ENCODE peak calls at places on chromosomes 6 and 20, in nine cellular contexts. One of them, this sample, is unnamed.

GRCh38 chr6:13406781-13407180 is 78.4 kb upstream of the TBC1D7 start:
- DNase-seq in sigmoid colon: no peak
- DNase-seq in D721Med: no peak
- DNase-seq in heart right ventricle: peak
- DNase-seq in lower leg skin: no peak
- DNase-seq in brain microvascular endothelial cell: no peak
- DNase-seq in tibial nerve: no peak
- DNase-seq in omental fat pad: no peak
- DNase-seq in dorsolateral prefrontal cortex: no peak
- DNase-seq in this sample: no peak

GRCh38 chr6:167898673-167899311 is 72.1 kb downstream of the AFDN start:
- DNase-seq in heart right ventricle: no peak
- DNase-seq in dorsolateral prefrontal cortex: no peak
- DNase-seq in sigmoid colon: no peak
- DNase-seq in D721Med: no peak
- DNase-seq in brain microvascular endothelial cell: no peak
- DNase-seq in lower leg skin: no peak
- DNase-seq in omental fat pad: no peak
- DNase-seq in tibial nerve: no peak
- DNase-seq in this sample: peak

GRCh38 chr6:140082867-140083297 is 708.4 kb upstream of the CITED2 start:
- DNase-seq in tibial nerve: no peak
- DNase-seq in brain microvascular endothelial cell: peak
- DNase-seq in sigmoid colon: no peak
- DNase-seq in omental fat pad: no peak
- DNase-seq in dorsolateral prefrontal cortex: no peak
- DNase-seq in D721Med: no peak
- DNase-seq in lower leg skin: no peak
- DNase-seq in heart right ventricle: no peak
- DNase-seq in this sample: no peak

GRCh38 chr20:58711266-58712051 is 18.9 kb downstream of the NPEPL1 start:
- DNase-seq in sigmoid colon: peak
- DNase-seq in brain microvascular endothelial cell: no peak
- DNase-seq in lower leg skin: peak
- DNase-seq in dorsolateral prefrontal cortex: peak
- DNase-seq in D721Med: peak
- DNase-seq in tibial nerve: no peak
- DNase-seq in omental fat pad: no peak
- DNase-seq in heart right ventricle: no peak
- DNase-seq in this sample: no peak

GRCh38 chr6:134932121-134932520 is 17.8 kb downstream of the ALDH8A1 start:
- DNase-seq in tibial nerve: no peak
- DNase-seq in brain microvascular endothelial cell: no peak
- DNase-seq in omental fat pad: no peak
- DNase-seq in D721Med: no peak
- DNase-seq in sigmoid colon: no peak
- DNase-seq in lower leg skin: no peak
- DNase-seq in heart right ventricle: no peak
- DNase-seq in dorsolateral prefrontal cortex: no peak
- DNase-seq in this sample: no peak

GRCh38 chr20:4519530-4519929 is 202.2 kb upstream of the PRND start:
- DNase-seq in dorsolateral prefrontal cortex: no peak
- DNase-seq in tibial nerve: no peak
- DNase-seq in lower leg skin: no peak
- DNase-seq in omental fat pad: no peak
- DNase-seq in brain microvascular endothelial cell: no peak
- DNase-seq in D721Med: no peak
- DNase-seq in heart right ventricle: no peak
- DNase-seq in sigmoid colon: no peak
- DNase-seq in this sample: no peak

GRCh38 chr6:155530219-155530834 is 74.7 kb upstream of the NOX3 start:
- DNase-seq in lower leg skin: no peak
- DNase-seq in dorsolateral prefrontal cortex: no peak
- DNase-seq in brain microvascular endothelial cell: peak
- DNase-seq in omental fat pad: no peak
- DNase-seq in D721Med: no peak
- DNase-seq in sigmoid colon: no peak
- DNase-seq in heart right ventricle: no peak
- DNase-seq in tibial nerve: no peak
- DNase-seq in this sample: no peak

GRCh38 chr6:139508023-139508422 is 133.6 kb upstream of the CITED2 start:
- DNase-seq in heart right ventricle: no peak
- DNase-seq in tibial nerve: no peak
- DNase-seq in dorsolateral prefrontal cortex: no peak
- DNase-seq in brain microvascular endothelial cell: no peak
- DNase-seq in sigmoid colon: no peak
- DNase-seq in lower leg skin: no peak
- DNase-seq in D721Med: no peak
- DNase-seq in omental fat pad: no peak
- DNase-seq in this sample: no peak

GRCh38 chr6:17820055-17820454 is 113.3 kb upstream of the NUP153 start:
- DNase-seq in heart right ventricle: no peak
- DNase-seq in dorsolateral prefrontal cortex: no peak
- DNase-seq in D721Med: no peak
- DNase-seq in sigmoid colon: no peak
- DNase-seq in brain microvascular endothelial cell: no peak
- DNase-seq in tibial nerve: no peak
- DNase-seq in lower leg skin: no peak
- DNase-seq in omental fat pad: no peak
- DNase-seq in this sample: no peak

GRCh38 chr20:45036044-45036755 is 64.7 kb downstream of the KCNS1 start:
- DNase-seq in dorsolateral prefrontal cortex: no peak
- DNase-seq in D721Med: no peak
- DNase-seq in omental fat pad: no peak
- DNase-seq in lower leg skin: no peak
- DNase-seq in tibial nerve: no peak
- DNase-seq in sigmoid colon: no peak
- DNase-seq in heart right ventricle: no peak
- DNase-seq in brain microvascular endothelial cell: peak
- DNase-seq in this sample: no peak

GRCh38 chr6:7732219-7732618 is 6.3 kb downstream of the BMP6 start:
- DNase-seq in heart right ventricle: no peak
- DNase-seq in dorsolateral prefrontal cortex: no peak
- DNase-seq in sigmoid colon: no peak
- DNase-seq in brain microvascular endothelial cell: no peak
- DNase-seq in lower leg skin: no peak
- DNase-seq in omental fat pad: no peak
- DNase-seq in D721Med: no peak
- DNase-seq in tibial nerve: no peak
- DNase-seq in this sample: no peak

GRCh38 chr20:50762045-50762422 is 30.7 kb downstream of the PARD6B start:
- DNase-seq in brain microvascular endothelial cell: no peak
- DNase-seq in dorsolateral prefrontal cortex: no peak
- DNase-seq in D721Med: no peak
- DNase-seq in sigmoid colon: no peak
- DNase-seq in tibial nerve: no peak
- DNase-seq in omental fat pad: no peak
- DNase-seq in lower leg skin: peak
- DNase-seq in heart right ventricle: no peak
- DNase-seq in this sample: no peak

GRCh38 chr6:127880452-127880851 is 20.4 kb downstream of the THEMIS start:
- DNase-seq in sigmoid colon: no peak
- DNase-seq in tibial nerve: no peak
- DNase-seq in heart right ventricle: no peak
- DNase-seq in D721Med: no peak
- DNase-seq in brain microvascular endothelial cell: no peak
- DNase-seq in dorsolateral prefrontal cortex: no peak
- DNase-seq in omental fat pad: no peak
- DNase-seq in lower leg skin: no peak
- DNase-seq in this sample: no peak

GRCh38 chr20:14009206-14009605 is 13.9 kb downstream of the MACROD2 start:
- DNase-seq in D721Med: no peak
- DNase-seq in lower leg skin: no peak
- DNase-seq in tibial nerve: no peak
- DNase-seq in heart right ventricle: no peak
- DNase-seq in omental fat pad: no peak
- DNase-seq in brain microvascular endothelial cell: no peak
- DNase-seq in dorsolateral prefrontal cortex: no peak
- DNase-seq in sigmoid colon: no peak
- DNase-seq in this sample: no peak

GRCh38 chr20:5189917-5190316 is 63.1 kb downstream of the CDS2 start:
- DNase-seq in heart right ventricle: no peak
- DNase-seq in sigmoid colon: no peak
- DNase-seq in tibial nerve: no peak
- DNase-seq in brain microvascular endothelial cell: no peak
- DNase-seq in dorsolateral prefrontal cortex: no peak
- DNase-seq in D721Med: no peak
- DNase-seq in omental fat pad: no peak
- DNase-seq in lower leg skin: peak
- DNase-seq in this sample: no peak

DNA sequence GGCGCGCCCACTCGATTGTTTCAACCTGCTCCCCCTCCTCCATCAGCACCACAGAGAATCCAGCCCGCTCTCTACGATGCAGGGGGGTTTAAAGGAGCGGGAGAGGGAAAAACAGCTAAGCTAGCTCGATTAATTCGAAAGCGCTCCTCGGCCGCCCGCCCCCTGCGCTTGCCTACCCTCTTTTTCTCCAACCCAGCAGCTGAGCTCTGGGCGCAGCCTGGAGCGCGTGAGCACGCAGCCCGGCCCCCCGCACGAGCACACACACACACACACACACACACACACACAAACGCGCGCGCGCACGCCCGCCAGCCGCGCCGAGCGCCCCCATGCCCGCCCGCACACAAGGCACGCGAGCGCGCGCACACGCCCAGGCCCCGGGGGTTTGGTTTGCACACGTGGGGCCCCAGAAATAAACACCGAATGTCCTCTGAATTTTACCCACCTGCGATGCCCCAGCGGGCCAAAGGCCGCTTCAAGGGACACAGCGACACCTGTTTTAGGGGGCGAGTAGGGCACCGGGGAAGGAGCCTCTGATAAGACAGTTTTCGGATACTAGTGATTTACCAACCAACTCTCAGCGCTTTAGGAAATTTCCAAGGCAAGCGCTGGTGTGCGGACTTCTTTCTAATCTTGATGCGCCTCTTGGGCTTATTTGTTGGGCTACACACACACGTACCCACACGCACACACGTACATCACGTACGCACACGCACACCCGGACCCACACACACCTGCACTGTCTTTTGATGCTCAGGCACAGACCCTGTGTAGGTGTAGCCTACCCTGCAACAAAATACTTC is 787 bp upstream of the NRN1 start:
- DNase-seq in lower leg skin: no peak
- DNase-seq in sigmoid colon: no peak
- DNase-seq in omental fat pad: no peak
- DNase-seq in D721Med: no peak
- DNase-seq in heart right ventricle: peak
- DNase-seq in tibial nerve: no peak
- DNase-seq in brain microvascular endothelial cell: peak
- DNase-seq in dorsolateral prefrontal cortex: peak
- DNase-seq in this sample: no peak
- TF ChIP-seq CTCF in lower leg skin: no peak
- TF ChIP-seq CTCF in sigmoid colon: no peak
- TF ChIP-seq CTCF in omental fat pad: no peak
- TF ChIP-seq CTCF in D721Med: peak
- TF ChIP-seq CTCF in heart right ventricle: peak
- TF ChIP-seq CTCF in tibial nerve: peak
- TF ChIP-seq CTCF in brain microvascular endothelial cell: peak
- TF ChIP-seq CTCF in dorsolateral prefrontal cortex: no peak
- TF ChIP-seq CTCF in this sample: no peak

GRCh38 chr6:151690768-151691562 is 116.5 kb upstream of the ESR1 start:
- DNase-seq in dorsolateral prefrontal cortex: no peak
- DNase-seq in sigmoid colon: no peak
- DNase-seq in tibial nerve: no peak
- DNase-seq in lower leg skin: no peak
- DNase-seq in brain microvascular endothelial cell: no peak
- DNase-seq in D721Med: no peak
- DNase-seq in omental fat pad: no peak
- DNase-seq in heart right ventricle: no peak
- DNase-seq in this sample: no peak
- TF ChIP-seq CTCF in dorsolateral prefrontal cortex: no peak
- TF ChIP-seq CTCF in sigmoid colon: no peak
- TF ChIP-seq CTCF in tibial nerve: no peak
- TF ChIP-seq CTCF in lower leg skin: no peak
- TF ChIP-seq CTCF in brain microvascular endothelial cell: no peak
- TF ChIP-seq CTCF in D721Med: no peak
- TF ChIP-seq CTCF in omental fat pad: no peak
- TF ChIP-seq CTCF in heart right ventricle: no peak
- TF ChIP-seq CTCF in this sample: no peak

DNA sequence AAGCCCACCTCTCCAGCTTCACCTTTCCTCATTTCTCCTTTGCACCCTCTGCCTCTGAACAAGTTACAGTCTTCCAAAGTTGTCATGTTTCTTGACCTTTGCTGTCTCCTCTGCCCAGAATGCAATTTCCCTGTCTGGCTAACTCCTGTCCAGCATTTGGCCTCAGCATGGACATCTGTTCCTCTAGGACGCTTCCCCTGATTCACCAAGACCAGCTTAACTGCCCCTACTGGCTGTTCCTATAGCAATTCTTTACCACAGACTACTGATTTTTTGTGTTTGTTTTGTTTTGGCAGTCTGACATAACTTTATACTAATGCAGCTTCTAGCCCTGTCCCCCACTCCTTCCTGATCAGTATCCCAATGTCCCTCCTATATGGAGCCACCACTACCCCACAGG is 13.4 kb downstream of the GNL1 start:
- DNase-seq in heart right ventricle: no peak
- DNase-seq in omental fat pad: no peak
- DNase-seq in D721Med: no peak
- DNase-seq in brain microvascular endothelial cell: peak
- DNase-seq in lower leg skin: peak
- DNase-seq in tibial nerve: no peak
- DNase-seq in sigmoid colon: no peak
- DNase-seq in dorsolateral prefrontal cortex: no peak
- DNase-seq in this sample: no peak
- TF ChIP-seq CTCF in heart right ventricle: no peak
- TF ChIP-seq CTCF in omental fat pad: no peak
- TF ChIP-seq CTCF in D721Med: no peak
- TF ChIP-seq CTCF in brain microvascular endothelial cell: peak
- TF ChIP-seq CTCF in lower leg skin: no peak
- TF ChIP-seq CTCF in tibial nerve: no peak
- TF ChIP-seq CTCF in sigmoid colon: no peak
- TF ChIP-seq CTCF in dorsolateral prefrontal cortex: no peak
- TF ChIP-seq CTCF in this sample: no peak

DNA sequence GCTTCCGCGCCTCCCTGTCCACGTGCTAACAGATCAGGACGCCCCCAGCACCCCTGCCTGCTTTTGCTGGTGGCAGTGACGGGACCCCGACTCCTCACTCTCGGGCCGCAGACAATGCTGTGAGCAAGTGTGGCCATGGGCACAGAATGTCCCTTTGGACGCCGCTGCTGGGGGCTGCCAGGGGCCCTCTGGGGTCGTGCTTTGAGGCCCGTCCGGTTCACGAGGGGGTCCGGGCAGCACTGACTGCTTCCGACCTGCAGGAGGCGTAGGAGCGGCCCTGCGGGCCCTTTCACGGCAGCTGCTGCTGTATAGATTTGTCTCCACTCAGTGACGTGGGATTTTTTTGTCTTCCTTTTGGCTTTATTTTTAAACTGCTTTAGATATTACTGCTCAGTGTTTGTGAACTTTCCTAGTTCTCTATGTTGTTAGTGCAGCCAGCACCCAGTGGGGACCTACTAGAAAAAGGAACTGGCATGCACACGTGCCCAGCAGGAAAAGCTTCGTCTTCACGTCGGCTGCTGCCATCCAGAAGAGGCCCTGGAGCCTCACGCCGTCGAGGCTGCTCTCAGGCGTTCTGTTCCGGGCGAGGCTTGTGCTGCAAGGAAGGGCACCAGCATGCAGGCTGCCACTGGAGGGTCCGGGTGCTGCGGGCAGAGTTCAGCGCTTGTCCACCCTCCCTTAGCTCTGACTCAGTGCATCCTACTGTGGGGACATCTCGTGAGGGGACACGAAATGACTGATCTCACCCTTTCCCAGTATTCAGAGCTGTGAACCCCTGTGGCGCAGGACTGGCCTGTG is 21.7 kb downstream of the UCKL1 start:
- DNase-seq in brain microvascular endothelial cell: no peak
- DNase-seq in lower leg skin: no peak
- DNase-seq in sigmoid colon: no peak
- DNase-seq in tibial nerve: no peak
- DNase-seq in D721Med: no peak
- DNase-seq in heart right ventricle: no peak
- DNase-seq in dorsolateral prefrontal cortex: no peak
- DNase-seq in omental fat pad: no peak
- DNase-seq in this sample: no peak
- TF ChIP-seq CTCF in brain microvascular endothelial cell: peak
- TF ChIP-seq CTCF in lower leg skin: no peak
- TF ChIP-seq CTCF in sigmoid colon: no peak
- TF ChIP-seq CTCF in tibial nerve: no peak
- TF ChIP-seq CTCF in D721Med: no peak
- TF ChIP-seq CTCF in heart right ventricle: peak
- TF ChIP-seq CTCF in dorsolateral prefrontal cortex: no peak
- TF ChIP-seq CTCF in omental fat pad: no peak
- TF ChIP-seq CTCF in this sample: peak